ENCODE peak calls at places on chromosomes 4 and X, in seven cellular contexts. One of them, this sample, is unnamed.

GRCh38 chrX:67555578-67556203 is 11.9 kb downstream of the AR start:
- DNase-seq in IMR-90: peak; percentile 21
- DNase-seq in adrenal gland: no peak
- DNase-seq in fibroblast of lung: peak; percentile 32
- DNase-seq in uterus: peak; percentile 13
- DNase-seq in CD4-positive, alpha-beta T cell: no peak
- DNase-seq in pancreas: peak; percentile 49
- DNase-seq in this sample: no peak

GRCh38 chr4:70531981-70532380 is 13.6 kb downstream of the AMTN start:
- DNase-seq in pancreas: no peak
- DNase-seq in IMR-90: no peak
- DNase-seq in fibroblast of lung: no peak
- DNase-seq in CD4-positive, alpha-beta T cell: no peak
- DNase-seq in uterus: no peak
- DNase-seq in adrenal gland: no peak
- DNase-seq in this sample: no peak

GRCh38 chr4:83771113-83771705 is 235.3 kb downstream of the GPAT3 start:
- DNase-seq in adrenal gland: no peak
- DNase-seq in CD4-positive, alpha-beta T cell: no peak
- DNase-seq in IMR-90: peak; percentile 60
- DNase-seq in pancreas: peak; percentile 52
- DNase-seq in fibroblast of lung: peak; percentile 43
- DNase-seq in uterus: no peak
- DNase-seq in this sample: no peak

GRCh38 chr4:133624744-133625143 is 475.6 kb downstream of the PCDH10 start:
- DNase-seq in uterus: no peak
- DNase-seq in adrenal gland: no peak
- DNase-seq in fibroblast of lung: no peak
- DNase-seq in pancreas: no peak
- DNase-seq in CD4-positive, alpha-beta T cell: no peak
- DNase-seq in IMR-90: no peak
- DNase-seq in this sample: no peak

GRCh38 chr4:112379306-112379705 is 82.1 kb downstream of the ALPK1 start:
- DNase-seq in uterus: no peak
- DNase-seq in pancreas: no peak
- DNase-seq in IMR-90: no peak
- DNase-seq in adrenal gland: no peak
- DNase-seq in CD4-positive, alpha-beta T cell: no peak
- DNase-seq in fibroblast of lung: peak; percentile 4
- DNase-seq in this sample: no peak

GRCh38 chrX:103554687-103555417 is 30.5 kb upstream of the TCEAL4 start:
- DNase-seq in IMR-90: peak; percentile 24
- DNase-seq in pancreas: no peak
- DNase-seq in CD4-positive, alpha-beta T cell: peak; percentile 55
- DNase-seq in fibroblast of lung: peak; percentile 54
- DNase-seq in uterus: no peak
- DNase-seq in adrenal gland: peak; percentile 64
- DNase-seq in this sample: peak; percentile 26

GRCh38 chrX:70219938-70220764 is 14.3 kb upstream of the AWAT1 start:
- DNase-seq in adrenal gland: peak; percentile 71
- DNase-seq in CD4-positive, alpha-beta T cell: no peak
- DNase-seq in uterus: no peak
- DNase-seq in fibroblast of lung: peak; percentile 23
- DNase-seq in pancreas: no peak
- DNase-seq in IMR-90: peak; percentile 1
- DNase-seq in this sample: no peak

GRCh38 chrX:55522577-55523254 is 33.1 kb upstream of the USP51 start:
- DNase-seq in pancreas: no peak
- DNase-seq in fibroblast of lung: no peak
- DNase-seq in adrenal gland: no peak
- DNase-seq in CD4-positive, alpha-beta T cell: no peak
- DNase-seq in uterus: no peak
- DNase-seq in IMR-90: no peak
- DNase-seq in this sample: no peak

GRCh38 chr4:70601422-70602039 is 9.5 kb downstream of the AMBN start:
- DNase-seq in IMR-90: peak; percentile 74
- DNase-seq in pancreas: no peak
- DNase-seq in uterus: peak; percentile 35
- DNase-seq in CD4-positive, alpha-beta T cell: peak; percentile 63
- DNase-seq in fibroblast of lung: peak; percentile 59
- DNase-seq in adrenal gland: peak; percentile 27
- DNase-seq in this sample: peak; percentile 71

GRCh38 chr4:114264877-114265291 is 285.4 kb upstream of the ARSJ start:
- DNase-seq in fibroblast of lung: peak; percentile 71
- DNase-seq in uterus: no peak
- DNase-seq in CD4-positive, alpha-beta T cell: no peak
- DNase-seq in IMR-90: peak; percentile 63
- DNase-seq in adrenal gland: no peak
- DNase-seq in pancreas: no peak
- DNase-seq in this sample: no peak

GRCh38 chr4:54539500-54540029 is 118.2 kb upstream of the KIT start:
- DNase-seq in adrenal gland: peak; percentile 83
- DNase-seq in IMR-90: peak; percentile 46
- DNase-seq in uterus: peak; percentile 27
- DNase-seq in fibroblast of lung: peak; percentile 39
- DNase-seq in CD4-positive, alpha-beta T cell: no peak
- DNase-seq in pancreas: peak; percentile 77
- DNase-seq in this sample: no peak

GRCh38 chr4:71772592-71772991 is 11.3 kb downstream of the GC start:
- DNase-seq in uterus: no peak
- DNase-seq in adrenal gland: no peak
- DNase-seq in CD4-positive, alpha-beta T cell: no peak
- DNase-seq in IMR-90: no peak
- DNase-seq in fibroblast of lung: no peak
- DNase-seq in pancreas: no peak
- DNase-seq in this sample: no peak

GRCh38 chr4:162322054-162322453 is 158.3 kb upstream of the FSTL5 start:
- DNase-seq in adrenal gland: no peak
- DNase-seq in pancreas: no peak
- DNase-seq in fibroblast of lung: no peak
- DNase-seq in CD4-positive, alpha-beta T cell: no peak
- DNase-seq in uterus: no peak
- DNase-seq in IMR-90: no peak
- DNase-seq in this sample: no peak

GRCh38 chr4:25814323-25814722 is 48.5 kb downstream of the SEL1L3 start:
- DNase-seq in fibroblast of lung: peak; percentile 95
- DNase-seq in CD4-positive, alpha-beta T cell: no peak
- DNase-seq in IMR-90: peak; percentile 63
- DNase-seq in uterus: no peak
- DNase-seq in adrenal gland: peak; percentile 38
- DNase-seq in pancreas: no peak
- DNase-seq in this sample: no peak

GRCh38 chr4:150423074-150423473 is 158.9 kb upstream of the MAB21L2 start:
- DNase-seq in CD4-positive, alpha-beta T cell: no peak
- DNase-seq in pancreas: no peak
- DNase-seq in fibroblast of lung: no peak
- DNase-seq in adrenal gland: no peak
- DNase-seq in uterus: no peak
- DNase-seq in IMR-90: no peak
- DNase-seq in this sample: no peak

GRCh38 chr4:150423503-150423902 is 158.4 kb upstream of the MAB21L2 start:
- DNase-seq in CD4-positive, alpha-beta T cell: no peak
- DNase-seq in IMR-90: no peak
- DNase-seq in pancreas: no peak
- DNase-seq in fibroblast of lung: no peak
- DNase-seq in uterus: no peak
- DNase-seq in adrenal gland: no peak
- DNase-seq in this sample: no peak

GRCh38 chr4:150418757-150419410 is 163.1 kb upstream of the MAB21L2 start:
- DNase-seq in uterus: no peak
- DNase-seq in CD4-positive, alpha-beta T cell: no peak
- DNase-seq in adrenal gland: no peak
- DNase-seq in fibroblast of lung: no peak
- DNase-seq in pancreas: no peak
- DNase-seq in IMR-90: no peak
- DNase-seq in this sample: no peak

GRCh38 chr4:150421612-150422011 is 160.3 kb upstream of the MAB21L2 start:
- DNase-seq in CD4-positive, alpha-beta T cell: no peak
- DNase-seq in uterus: no peak
- DNase-seq in fibroblast of lung: no peak
- DNase-seq in IMR-90: no peak
- DNase-seq in pancreas: no peak
- DNase-seq in adrenal gland: no peak
- DNase-seq in this sample: no peak

GRCh38 chr4:150419939-150420338 is 162.0 kb upstream of the MAB21L2 start:
- DNase-seq in IMR-90: no peak
- DNase-seq in uterus: no peak
- DNase-seq in CD4-positive, alpha-beta T cell: no peak
- DNase-seq in fibroblast of lung: no peak
- DNase-seq in adrenal gland: no peak
- DNase-seq in pancreas: no peak
- DNase-seq in this sample: no peak
- H3K27ac ChIP-seq in IMR-90: no peak overlapping the region
- H3K27ac ChIP-seq in uterus: no peak overlapping the region
- H3K27ac ChIP-seq in CD4-positive, alpha-beta T cell: no peak overlapping the region
- H3K27ac ChIP-seq in fibroblast of lung: no peak overlapping the region
- H3K27ac ChIP-seq in adrenal gland: no peak overlapping the region
- H3K27ac ChIP-seq in pancreas: no peak overlapping the region
- H3K27ac ChIP-seq in this sample: no peak overlapping the region

DNA sequence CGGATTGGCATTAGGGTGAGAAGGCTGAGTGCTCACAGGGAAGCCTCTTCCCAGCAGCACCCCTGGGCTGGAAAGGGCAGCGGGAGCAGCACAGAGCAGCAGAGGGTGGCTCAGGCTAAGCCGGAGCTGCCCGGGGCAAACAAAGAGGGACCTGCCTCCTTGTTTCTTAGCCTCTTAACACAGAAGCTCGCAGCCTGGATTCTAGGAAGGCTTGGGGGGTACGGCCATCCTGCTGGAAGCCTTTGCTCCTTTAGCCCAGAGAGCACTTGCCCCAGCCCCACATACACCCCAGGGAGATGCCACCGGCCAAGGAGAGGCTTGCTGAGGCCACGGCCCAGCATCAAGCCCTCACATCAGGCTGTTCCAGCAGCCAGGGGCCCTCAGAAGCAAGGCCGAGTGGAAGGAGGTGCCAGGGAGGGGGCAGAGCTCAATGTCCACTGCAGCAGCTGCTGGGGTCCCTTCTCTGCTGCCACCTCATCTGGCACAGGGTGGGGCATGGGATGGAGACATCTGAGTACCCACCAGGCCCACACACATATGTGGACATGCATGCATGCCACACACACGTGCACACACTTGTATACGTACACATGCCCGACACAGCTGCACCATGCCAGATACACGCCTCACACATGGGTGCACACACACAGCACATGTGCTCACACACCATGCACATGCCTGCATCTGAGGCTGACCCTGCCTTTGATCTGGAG is 20.3 kb upstream of the SPON2 start:
- DNase-seq in fibroblast of lung: no peak
- DNase-seq in CD4-positive, alpha-beta T cell: no peak
- DNase-seq in uterus: peak; percentile 44
- DNase-seq in IMR-90: no peak
- DNase-seq in adrenal gland: peak; percentile 17
- DNase-seq in pancreas: peak; percentile 63
- DNase-seq in this sample: no peak
- H3K27ac ChIP-seq in fibroblast of lung: peak overlapping the region; percentile 92
- H3K27ac ChIP-seq in CD4-positive, alpha-beta T cell: no peak overlapping the region
- H3K27ac ChIP-seq in uterus: peak overlapping the region; percentile 99
- H3K27ac ChIP-seq in IMR-90: peak overlapping the region; percentile 95
- H3K27ac ChIP-seq in adrenal gland: peak overlapping the region; percentile 90
- H3K27ac ChIP-seq in pancreas: peak overlapping the region; percentile 75
- H3K27ac ChIP-seq in this sample: no peak overlapping the region

DNA sequence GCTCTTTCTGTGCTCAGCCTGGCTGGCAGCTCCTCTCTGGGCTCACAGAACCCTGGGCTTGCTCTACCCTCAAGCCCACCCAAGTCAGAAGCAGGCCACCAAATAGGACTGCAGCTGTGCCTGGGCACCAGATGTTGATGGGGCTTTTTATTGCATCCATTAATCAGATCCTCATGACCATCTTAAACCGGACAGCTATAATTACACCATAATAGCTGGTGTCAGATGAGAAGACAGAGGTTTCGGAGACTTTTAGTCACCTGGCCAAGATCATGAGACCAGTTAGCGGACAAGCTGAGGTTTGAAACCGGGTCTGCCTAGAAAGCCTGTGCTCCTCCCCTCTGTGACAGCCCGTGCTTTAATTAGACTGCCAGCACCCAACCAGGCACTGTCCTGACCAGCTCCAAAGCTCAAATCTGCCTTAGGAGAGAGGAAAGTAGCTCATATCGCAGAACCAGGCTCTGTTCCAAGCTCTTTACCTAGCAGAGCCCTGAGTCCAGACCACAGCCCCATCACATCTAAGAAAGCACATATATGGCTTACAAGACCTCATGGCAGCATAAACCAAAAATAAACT is 88.9 kb downstream of the JAKMIP1 start:
- DNase-seq in adrenal gland: no peak
- DNase-seq in pancreas: no peak
- DNase-seq in fibroblast of lung: no peak
- DNase-seq in CD4-positive, alpha-beta T cell: no peak
- DNase-seq in IMR-90: no peak
- DNase-seq in uterus: no peak
- DNase-seq in this sample: no peak
- H3K27ac ChIP-seq in adrenal gland: no peak overlapping the region
- H3K27ac ChIP-seq in pancreas: no peak overlapping the region
- H3K27ac ChIP-seq in fibroblast of lung: no peak overlapping the region
- H3K27ac ChIP-seq in CD4-positive, alpha-beta T cell: no peak overlapping the region
- H3K27ac ChIP-seq in IMR-90: no peak overlapping the region
- H3K27ac ChIP-seq in uterus: no peak overlapping the region
- H3K27ac ChIP-seq in this sample: no peak overlapping the region

GRCh38 chr4:145533011-145533410 is 51.4 kb downstream of the SMAD1 start:
- DNase-seq in pancreas: no peak
- DNase-seq in CD4-positive, alpha-beta T cell: no peak
- DNase-seq in fibroblast of lung: peak; percentile 42
- DNase-seq in IMR-90: no peak
- DNase-seq in adrenal gland: no peak
- DNase-seq in uterus: no peak
- DNase-seq in this sample: no peak

GRCh38 chr4:145530662-145531061 is 49.0 kb downstream of the SMAD1 start:
- DNase-seq in IMR-90: no peak
- DNase-seq in CD4-positive, alpha-beta T cell: no peak
- DNase-seq in pancreas: no peak
- DNase-seq in fibroblast of lung: no peak
- DNase-seq in uterus: no peak
- DNase-seq in adrenal gland: no peak
- DNase-seq in this sample: no peak

GRCh38 chr4:145530189-145530588 is 48.5 kb downstream of the SMAD1 start:
- DNase-seq in fibroblast of lung: no peak
- DNase-seq in CD4-positive, alpha-beta T cell: no peak
- DNase-seq in adrenal gland: no peak
- DNase-seq in IMR-90: no peak
- DNase-seq in pancreas: no peak
- DNase-seq in uterus: no peak
- DNase-seq in this sample: no peak

GRCh38 chr4:145531791-145532190 is 50.1 kb downstream of the SMAD1 start:
- DNase-seq in fibroblast of lung: peak; percentile 10
- DNase-seq in IMR-90: no peak
- DNase-seq in pancreas: no peak
- DNase-seq in uterus: no peak
- DNase-seq in CD4-positive, alpha-beta T cell: no peak
- DNase-seq in adrenal gland: no peak
- DNase-seq in this sample: no peak

DNA sequence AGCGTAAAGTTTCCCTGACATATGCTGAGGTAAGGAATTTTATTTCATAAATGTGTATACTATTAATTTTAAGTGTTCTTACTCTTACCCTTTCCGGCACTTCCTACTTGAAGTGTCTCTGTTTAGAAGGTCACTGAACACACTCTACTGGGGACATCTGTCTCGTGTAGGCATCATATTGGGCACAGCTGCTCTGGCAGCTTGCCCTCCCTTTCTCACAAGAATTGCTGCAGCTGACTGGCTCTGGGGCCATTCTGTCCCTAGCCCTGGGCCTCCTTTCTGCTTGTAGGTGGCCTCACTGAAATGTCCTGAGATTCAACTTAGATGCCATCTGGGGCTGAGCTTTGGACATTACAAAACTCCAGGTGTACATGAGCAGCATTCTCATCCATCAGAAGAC is 49.5 kb downstream of the SMAD1 start:
- DNase-seq in fibroblast of lung: no peak
- DNase-seq in CD4-positive, alpha-beta T cell: no peak
- DNase-seq in uterus: no peak
- DNase-seq in adrenal gland: no peak
- DNase-seq in IMR-90: no peak
- DNase-seq in pancreas: no peak
- DNase-seq in this sample: no peak
- H3K27ac ChIP-seq in fibroblast of lung: no peak overlapping the region
- H3K27ac ChIP-seq in CD4-positive, alpha-beta T cell: no peak overlapping the region
- H3K27ac ChIP-seq in uterus: no peak overlapping the region
- H3K27ac ChIP-seq in adrenal gland: no peak overlapping the region
- H3K27ac ChIP-seq in IMR-90: no peak overlapping the region
- H3K27ac ChIP-seq in pancreas: no peak overlapping the region
- H3K27ac ChIP-seq in this sample: no peak overlapping the region

This sample was measured in CD8-positive, alpha-beta T cell.